ENCODE peak calls at places on chromosomes 2 and 18, in seven cellular contexts. F is nephron progenitor cell, D is iPS-NIHi11, M is NCI-H1105, C is Panc1, E is NCI-H1048, Y is cardiac fibroblast. U is an unnamed sample.

GRCh38 chr2:157105372-157105771 is 152.1 kb upstream of the GALNT5 start:
- DNase-seq in F (no peak), D (no peak), M (no peak), C (no peak), E (no peak), Y (no peak), U (no peak)

GRCh38 chr2:232781765-232782164 is 5.4 kb upstream of the KCNJ13 start:
- DNase-seq in F (no peak), D (no peak), M (no peak), C (peak), E (no peak), Y (peak), U (no peak)

GRCh38 chr2:37635359-37636208 is 35.9 kb downstream of the CDC42EP3 start:
- DNase-seq in F (no peak), D (no peak), M (no peak), C (no peak), E (no peak), Y (peak), U (no peak)

GRCh38 chr2:169828141-169828811 is 1.0 kb downstream of the UBR3 start:
- DNase-seq in F (peak), D (peak), M (no peak), C (no peak), E (peak), Y (peak), U (no peak)

GRCh38 chr2:99819766-99820165 is 322.6 kb downstream of the AFF3 start:
- DNase-seq in F (no peak), D (peak), M (no peak), C (no peak), E (no peak), Y (no peak), U (peak)

GRCh38 chr18:72830109-72830508 is 37.7 kb downstream of the NETO1 start:
- DNase-seq in F (peak), D (peak), M (peak), C (no peak), E (peak), Y (peak), U (peak)

GRCh38 chr2:44668336-44668735 is 273.2 kb upstream of the SIX3 start:
- DNase-seq in F (no peak), D (peak), M (no peak), C (no peak), E (no peak), Y (no peak), U (no peak)

GRCh38 chr2:97663962-97664635 is at the start of gene ACTR1B:
- DNase-seq in F (peak), D (peak), M (peak), C (peak), E (peak), Y (peak), U (peak)

GRCh38 chr2:188645982-188646381 is 328.2 kb upstream of the COL3A1 start:
- DNase-seq in F (no peak), D (no peak), M (no peak), C (no peak), E (no peak), Y (peak), U (no peak)

GRCh38 chr2:29192526-29192925 is 77.3 kb downstream of the CLIP4 start:
- DNase-seq in F (no peak), D (no peak), M (no peak), C (no peak), E (no peak), Y (peak), U (no peak)

GRCh38 chr2:30758315-30758714 is 48.9 kb downstream of the CAPN13 start:
- DNase-seq in F (no peak), D (no peak), M (no peak), C (no peak), E (no peak), Y (no peak), U (no peak)

GRCh38 chr2:232230557-232230956 is 148.0 kb upstream of the ALPP start:
- DNase-seq in F (peak), D (peak), M (no peak), C (no peak), E (no peak), Y (peak), U (peak)

GRCh38 chr2:232463701-232464533 is 8.0 kb downstream of the ALPI start:
- DNase-seq in F (no peak), D (no peak), M (no peak), C (no peak), E (no peak), Y (no peak), U (no peak)

GRCh38 chr2:69345434-69345833 is 41.6 kb downstream of the GFPT1 start:
- DNase-seq in F (no peak), D (no peak), M (no peak), C (no peak), E (no peak), Y (peak), U (no peak)

GRCh38 chr2:235594041-235594440 is 100.2 kb downstream of the AGAP1 start:
- DNase-seq in F (no peak), D (peak), M (peak), C (peak), E (peak), Y (peak), U (no peak)

GRCh38 chr18:13256444-13257305 is 38.1 kb downstream of the LDLRAD4 start:
- DNase-seq in F (no peak), D (peak), M (no peak), C (no peak), E (no peak), Y (no peak), U (no peak)

GRCh38 chr18:56890632-56891031 is 239.5 kb downstream of the WDR7 start:
- DNase-seq in F (no peak), D (peak), M (no peak), C (peak), E (no peak), Y (peak), U (no peak)

GRCh38 chr2:96099861-96100798 is 16.2 kb downstream of the ADRA2B start:
- DNase-seq in F (peak), D (no peak), M (no peak), C (no peak), E (no peak), Y (no peak), U (peak)

GRCh38 chr2:36478332-36478738 is 119.6 kb downstream of the FEZ2 start:
- DNase-seq in F (no peak), D (no peak), M (no peak), C (peak), E (no peak), Y (peak), U (no peak)

GRCh38 chr2:191171291-191171690 is 20.5 kb upstream of the STAT4 start:
- DNase-seq in F (no peak), D (no peak), M (no peak), C (no peak), E (no peak), Y (no peak), U (no peak)

GRCh38 chr2:59395119-59395518 is 1154.0 kb upstream of the FANCL start:
- DNase-seq in F (no peak), D (no peak), M (no peak), C (no peak), E (no peak), Y (no peak), U (no peak)